ENCODE peak calls at places on chromosomes 7 and 10, in five cellular contexts. S, M, D, T and H are unnamed samples.
A peak's percentile ranks its signal among the peaks of the same experiment; 100 is the strongest.

GRCh38 chr10:58414270-58415041 is 29.2 kb downstream of the TFAM start:
- DNase-seq in M (no peak), D (peak; percentile 13), T (no peak), S (no peak), H (peak; percentile 82)

GRCh38 chr7:36806897-36807296 is 82.6 kb upstream of the AOAH start:
- DNase-seq in S (no peak), D (no peak), T (no peak), M (no peak), H (no peak)

GRCh38 chr7:14720792-14721191 is 181.8 kb downstream of the DGKB start:
- DNase-seq in T (peak; percentile 31), D (peak; percentile 29), M (no peak), S (no peak), H (no peak)

GRCh38 chr7:74226633-74227032 is 16.8 kb downstream of the LAT2 start:
- DNase-seq in D (peak; percentile 37), S (no peak), T (no peak), M (no peak), H (no peak)

GRCh38 chr10:86899128-86899527 is 58.3 kb downstream of the MMRN2 start:
- DNase-seq in T (no peak), S (no peak), M (no peak), D (no peak), H (no peak)

GRCh38 chr10:77606751-77607150 is 30.9 kb downstream of the KCNMA1 start:
- DNase-seq in T (no peak), M (no peak), S (no peak), D (no peak), H (no peak)

GRCh38 chr7:122975341-122975740 is 20.2 kb downstream of the TAS2R16 start:
- DNase-seq in M (no peak), D (no peak), T (no peak), S (no peak), H (peak; percentile 67)

GRCh38 chr7:1817061-1817712 is 147.1 kb downstream of the ELFN1 start:
- DNase-seq in M (no peak), D (no peak), S (no peak), T (no peak), H (no peak)

GRCh38 chr7:39741942-39742623 is 118.7 kb downstream of the RALA start:
- DNase-seq in D (no peak), M (peak; percentile 45), S (no peak), T (no peak), H (no peak)